ENCODE peak calls at places on chromosomes 13 and 19, in five cellular contexts. K is suprapubic skin, I is tibial nerve, Q is transverse colon, M is A549. N is an unnamed sample.

GRCh38 chr13:79379274-79379673 is 26.8 kb downstream of the RBM26 start:
- DNase-seq in K (no peak), I (no peak), Q (no peak), M (no peak), N (no peak)

GRCh38 chr13:37753776-37754175 is 115.8 kb downstream of the TRPC4 start:
- DNase-seq in K (no peak), I (no peak), Q (no peak), M (no peak), N (no peak)

GRCh38 chr13:49985129-49985528 is 11.7 kb upstream of the TRIM13 start:
- DNase-seq in K (no peak), I (no peak), Q (no peak), M (no peak), N (no peak)

GRCh38 chr13:24741016-24741662 is 22.8 kb upstream of the RNF17 start:
- DNase-seq in K (no peak), I (no peak), Q (no peak), M (no peak), N (no peak)

GRCh38 chr13:72886272-72887062 is 104.5 kb downstream of the PIBF1 start:
- DNase-seq in K (no peak), I (no peak), Q (no peak), M (no peak), N (no peak)

GRCh38 chr13:51230473-51231105 is 8.4 kb downstream of the FAM124A start:
- DNase-seq in K (no peak), I (peak; percentile 74), Q (peak; percentile 53), M (no peak), N (peak; percentile 91)

GRCh38 chr19:42370667-42371066 is 19.4 kb downstream of the CNFN start:
- DNase-seq in K (no peak), I (no peak), Q (no peak), M (no peak), N (no peak)

GRCh38 chr19:38047048-38047435 is 140.0 kb downstream of the SIPA1L3 start:
- DNase-seq in K (no peak), I (no peak), Q (no peak), M (no peak), N (no peak)

GRCh38 chr13:23794267-23795161 is 94.7 kb downstream of the MIPEP start:
- DNase-seq in K (no peak), I (no peak), Q (no peak), M (no peak), N (no peak)

GRCh38 chr13:22825186-22825585 is 355.6 kb upstream of the SGCG start:
- DNase-seq in K (no peak), I (no peak), Q (no peak), M (no peak), N (no peak)

GRCh38 chr13:90272356-90272755 is 1075.1 kb upstream of the MIR17HG start:
- DNase-seq in K (no peak), I (no peak), Q (no peak), M (no peak), N (no peak)

GRCh38 chr13:98478134-98479129 is 98.5 kb downstream of the STK24 start:
- DNase-seq in K (no peak), I (no peak), Q (no peak), M (no peak), N (no peak)

GRCh38 chr19:13597625-13598024 is 91.3 kb upstream of the CACNA1A start:
- DNase-seq in K (no peak), I (peak; percentile 47), Q (peak; percentile 41), M (peak; percentile 71), N (peak; percentile 70)

GRCh38 chr19:54162241-54162805 is 2.8 kb upstream of the LENG1 start:
- DNase-seq in K (peak; percentile 91), I (peak; percentile 79), Q (peak; percentile 95), M (peak; percentile 78), N (peak; percentile 96)

GRCh38 chr19:29017788-29018187 is 195.2 kb downstream of the UQCRFS1 start:
- DNase-seq in K (no peak), I (no peak), Q (no peak), M (no peak), N (peak; percentile 36)

GRCh38 chr13:37769078-37769477 is 100.5 kb downstream of the TRPC4 start:
- DNase-seq in K (no peak), I (no peak), Q (no peak), M (no peak), N (no peak)

GRCh38 chr19:10603084-10603872 is 16.2 kb upstream of the AP1M2 start:
- DNase-seq in K (peak; percentile 81), I (no peak), Q (peak; percentile 66), M (no peak), N (peak; percentile 68)

GRCh38 chr13:39038569-39038898 is 278 bp downstream of the NHLRC3 start:
- DNase-seq in K (no peak), I (no peak), Q (peak; percentile 35), M (no peak), N (no peak)

GRCh38 chr13:102517959-102518358 is 78.8 kb upstream of the TPP2 start:
- DNase-seq in K (no peak), I (no peak), Q (no peak), M (no peak), N (no peak)

GRCh38 chr13:112424098-112424497 is 47.9 kb downstream of the SPACA7 start:
- DNase-seq in K (no peak), I (no peak), Q (no peak), M (no peak), N (no peak)

GRCh38 chr13:80428344-80429096 is 87.6 kb upstream of the SPRY2 start:
- DNase-seq in K (no peak), I (no peak), Q (no peak), M (no peak), N (no peak)

GRCh38 chr13:23748591-23748990 is 140.6 kb downstream of the MIPEP start:
- DNase-seq in K (no peak), I (no peak), Q (no peak), M (no peak), N (no peak)

GRCh38 chr13:41976491-41976890 is 15.6 kb upstream of the VWA8 start:
- DNase-seq in K (no peak), I (no peak), Q (no peak), M (no peak), N (no peak)

GRCh38 chr13:112812306-112813034 is 122.6 kb downstream of the ATP11A start:
- DNase-seq in K (no peak), I (no peak), Q (no peak), M (no peak), N (peak; percentile 55)

GRCh38 chr19:57914517-57914916 is 1.9 kb downstream of the ZNF417 start:
- DNase-seq in K (no peak), I (no peak), Q (no peak), M (no peak), N (no peak)

GRCh38 chr19:32457540-32457939 is 52.0 kb downstream of the DPY19L3 start:
- DNase-seq in K (no peak), I (no peak), Q (no peak), M (no peak), N (no peak)

GRCh38 chr13:65926750-65927171 is 1303.4 kb downstream of the PCDH9 start:
- DNase-seq in K (no peak), I (no peak), Q (peak; percentile 9), M (peak; percentile 0), N (no peak)

GRCh38 chr19:342801-343421 is 1.7 kb downstream of the MIER2 start:
- DNase-seq in K (no peak), I (peak; percentile 78), Q (peak; percentile 59), M (no peak), N (peak; percentile 80)

GRCh38 chr19:18205180-18205915 is 1.5 kb upstream of the RAB3A start:
- DNase-seq in K (peak; percentile 92), I (peak; percentile 82), Q (peak; percentile 82), M (no peak), N (peak; percentile 96)

GRCh38 chr13:87147076-87147475 is 524.1 kb upstream of the SLITRK5 start:
- DNase-seq in K (no peak), I (no peak), Q (no peak), M (no peak), N (no peak)

GRCh38 chr19:47302249-47302648 is 7.4 kb upstream of the C5AR1 start:
- DNase-seq in K (no peak), I (no peak), Q (no peak), M (no peak), N (no peak)

DNA sequence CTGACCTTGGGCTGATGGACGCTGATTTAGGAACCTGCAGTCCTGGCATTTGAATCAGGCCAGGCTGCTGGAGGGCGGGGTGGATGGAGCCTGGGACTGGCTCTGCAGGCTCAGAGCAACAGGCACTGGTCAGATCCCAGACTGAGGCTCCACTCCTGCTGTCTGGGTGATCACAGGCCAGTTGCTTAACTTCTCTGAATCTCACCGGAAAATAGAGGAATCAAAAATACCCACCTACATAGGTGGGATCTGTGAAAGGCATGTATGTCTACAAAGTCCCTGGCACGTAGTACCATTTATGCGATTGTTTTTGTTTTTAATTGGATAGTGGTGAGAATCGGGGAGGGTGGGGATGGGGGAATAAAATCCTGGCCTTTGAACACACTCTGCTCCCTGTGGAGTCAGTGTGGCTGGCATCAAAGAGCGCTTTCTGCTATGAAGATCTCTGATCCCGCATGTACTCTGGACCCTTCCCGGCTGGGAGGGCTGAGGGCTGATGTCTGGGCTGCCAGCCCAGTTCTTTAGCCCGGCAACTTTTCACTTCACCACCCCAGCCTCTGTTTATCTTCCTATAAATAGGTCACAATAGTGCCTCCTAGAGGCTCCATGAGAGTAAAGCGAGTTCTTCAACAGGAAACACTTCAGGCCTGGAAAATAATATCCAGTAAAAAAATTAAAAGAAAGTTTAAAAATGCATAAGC is 292.3 kb downstream of the ZNF536 start:
- DNase-seq in K (no peak), I (peak; percentile 22), Q (no peak), M (no peak), N (no peak)
- TF ChIP-seq EP300 in K (no peak), I (no peak), Q (no peak), M (no peak), N (no peak)

GRCh38 chr19:5308471-5309437 is 31.9 kb downstream of the PTPRS start:
- DNase-seq in K (no peak), I (peak; percentile 59), Q (peak; percentile 62), M (no peak), N (peak; percentile 96)
- H3K4me3 ChIP-seq in K (peak overlapping the region; percentile 32), I (no peak overlapping the region), Q (no peak overlapping the region), M (no peak overlapping the region), N (peak overlapping the region; percentile 37)

DNA sequence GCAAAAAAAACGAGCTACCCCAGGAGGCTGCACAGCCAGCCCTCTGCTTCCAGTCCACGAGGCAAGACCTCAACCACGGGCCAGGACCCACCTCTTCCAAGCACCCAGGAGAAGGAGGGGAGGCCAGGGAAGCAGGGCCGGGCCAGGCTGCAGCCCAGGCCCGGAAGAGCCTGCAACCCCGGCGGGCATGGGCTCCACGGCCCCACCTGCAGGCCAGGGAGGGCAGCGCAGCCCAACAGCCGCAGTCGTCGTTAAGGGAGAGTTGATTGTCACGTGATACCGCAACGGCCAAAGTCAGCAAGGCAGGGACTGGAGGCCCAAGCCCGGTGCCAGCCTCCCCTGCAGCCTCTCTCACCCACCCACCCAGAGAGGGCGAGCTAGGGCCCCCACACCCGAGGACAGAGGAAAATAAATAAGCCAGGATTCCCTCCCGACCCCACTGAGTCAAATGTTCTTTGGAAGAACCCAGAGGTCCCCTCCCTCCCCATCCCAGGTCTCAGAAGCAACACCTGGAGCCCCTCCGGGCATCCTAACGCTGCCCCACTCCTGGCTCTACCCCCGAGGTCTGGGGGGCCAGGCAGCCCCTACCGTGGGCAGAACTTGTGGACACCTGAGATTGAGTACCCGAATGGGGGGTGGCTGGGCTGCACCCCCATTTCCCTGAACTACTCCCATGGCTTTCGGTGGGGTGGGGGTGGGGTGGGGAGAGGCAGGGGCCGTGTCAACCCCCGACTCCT is 5.2 kb upstream of the REXO1 start:
- DNase-seq in K (no peak), I (peak; percentile 68), Q (peak; percentile 94), M (peak; percentile 65), N (peak; percentile 86)
- TF ChIP-seq EP300 in K (no peak), I (no peak), Q (no peak), M (no peak), N (no peak)

GRCh38 chr13:36105726-36106125 is 25.5 kb downstream of the DCLK1 start:
- DNase-seq in K (no peak), I (no peak), Q (no peak), M (no peak), N (no peak)

GRCh38 chr13:36102721-36103120 is 28.5 kb downstream of the DCLK1 start:
- DNase-seq in K (no peak), I (no peak), Q (no peak), M (no peak), N (no peak)

GRCh38 chr13:36108342-36108741 is 22.8 kb downstream of the DCLK1 start:
- DNase-seq in K (no peak), I (no peak), Q (no peak), M (no peak), N (no peak)
- H3K4me3 ChIP-seq in K (no peak overlapping the region), I (no peak overlapping the region), Q (no peak overlapping the region), M (no peak overlapping the region), N (no peak overlapping the region)

N was measured in sigmoid colon.